ENCODE peak calls at places on chromosomes 1 and 21, in nine cellular contexts. C is stomach, L is A549, E is thoracic aorta, K is upper lobe of left lung, V is cardiac muscle cell, Y is PC-9, D is right lobe of liver, P is coronary artery. A is an unnamed sample.

GRCh38 chr1:198651685-198652400 is 13.0 kb downstream of the PTPRC start:
- DNase-seq in C (no peak), L (no peak), E (no peak), K (no peak), V (no peak), Y (no peak), D (no peak), P (no peak), A (no peak)

GRCh38 chr1:28776341-28776740 is 35.6 kb upstream of the OPRD1 start:
- DNase-seq in C (no peak), L (no peak), E (no peak), K (peak), V (no peak), Y (no peak), D (no peak), P (no peak), A (no peak)

GRCh38 chr1:147272042-147272441 is 29.6 kb downstream of the CHD1L start:
- DNase-seq in C (no peak), L (no peak), E (no peak), K (no peak), V (no peak), Y (no peak), D (no peak), P (no peak), A (no peak)

GRCh38 chr1:202697038-202697437 is 13.2 kb downstream of the SYT2 start:
- DNase-seq in C (peak), L (no peak), E (no peak), K (no peak), V (no peak), Y (no peak), D (no peak), P (no peak), A (no peak)

GRCh38 chr1:88961647-88962275 is 30.7 kb downstream of the KYAT3 start:
- DNase-seq in C (no peak), L (no peak), E (no peak), K (no peak), V (no peak), Y (no peak), D (no peak), P (no peak), A (peak)

GRCh38 chr1:205600085-205600484 is 31.7 kb downstream of the ELK4 start:
- DNase-seq in C (no peak), L (no peak), E (no peak), K (no peak), V (no peak), Y (no peak), D (no peak), P (no peak), A (no peak)

GRCh38 chr1:3610823-3611169 is 512 bp downstream of the MEGF6 start:
- DNase-seq in C (no peak), L (no peak), E (no peak), K (no peak), V (no peak), Y (no peak), D (no peak), P (no peak), A (no peak)

GRCh38 chr21:15659768-15660423 is 69.9 kb upstream of the USP25 start:
- DNase-seq in C (no peak), L (peak), E (no peak), K (no peak), V (no peak), Y (no peak), D (no peak), P (no peak), A (no peak)

GRCh38 chr1:232562855-232563510 is 67.0 kb downstream of the SIPA1L2 start:
- DNase-seq in C (no peak), L (no peak), E (no peak), K (no peak), V (no peak), Y (no peak), D (no peak), P (no peak), A (no peak)

GRCh38 chr1:94697839-94698238 is 122.3 kb upstream of the SLC44A3 start:
- DNase-seq in C (no peak), L (no peak), E (no peak), K (no peak), V (no peak), Y (no peak), D (no peak), P (no peak), A (no peak)

GRCh38 chr1:15738416-15739113 is 2.5 kb downstream of the SLC25A34 start:
- DNase-seq in C (no peak), L (no peak), E (no peak), K (peak), V (no peak), Y (no peak), D (no peak), P (no peak), A (no peak)

GRCh38 chr1:222286039-222286438 is 261.9 kb downstream of the HHIPL2 start:
- DNase-seq in C (no peak), L (no peak), E (no peak), K (no peak), V (no peak), Y (no peak), D (no peak), P (no peak), A (no peak)

GRCh38 chr1:72954943-72955342 is 672.6 kb upstream of the NEGR1 start:
- DNase-seq in C (no peak), L (no peak), E (no peak), K (no peak), V (no peak), Y (no peak), D (no peak), P (no peak), A (no peak)

GRCh38 chr1:76868154-76868882 is 1.0 kb downstream of the ST6GALNAC5 start:
- DNase-seq in C (peak), L (peak), E (no peak), K (peak), V (peak), Y (no peak), D (peak), P (no peak), A (no peak)

GRCh38 chr1:230681599-230681998 is 32.3 kb downstream of the AGT start:
- DNase-seq in C (no peak), L (no peak), E (no peak), K (no peak), V (peak), Y (peak), D (no peak), P (no peak), A (peak)

GRCh38 chr1:157429841-157430240 is 122.5 kb downstream of the FCRL5 start:
- DNase-seq in C (no peak), L (no peak), E (no peak), K (no peak), V (no peak), Y (no peak), D (no peak), P (no peak), A (no peak)

GRCh38 chr21:33444499-33444898 is 35.3 kb downstream of the TMEM50B start:
- DNase-seq in C (no peak), L (no peak), E (no peak), K (no peak), V (no peak), Y (no peak), D (no peak), P (no peak), A (no peak)

GRCh38 chr1:199954701-199955100 is 72.8 kb upstream of the NR5A2 start:
- DNase-seq in C (no peak), L (no peak), E (no peak), K (no peak), V (peak), Y (no peak), D (peak), P (no peak), A (no peak)

GRCh38 chr1:78142731-78143130 is 97.0 kb downstream of the GIPC2 start:
- DNase-seq in C (no peak), L (no peak), E (no peak), K (no peak), V (no peak), Y (no peak), D (no peak), P (no peak), A (no peak)

GRCh38 chr1:40782371-40782956 is 1.1 kb upstream of the KCNQ4 start:
- DNase-seq in C (peak), L (no peak), E (no peak), K (no peak), V (peak), Y (no peak), D (no peak), P (no peak), A (no peak)

GRCh38 chr1:205204552-205204951 is 7.0 kb downstream of the DSTYK start:
- DNase-seq in C (no peak), L (no peak), E (no peak), K (no peak), V (no peak), Y (no peak), D (no peak), P (no peak), A (peak)

GRCh38 chr1:184595609-184596008 is 159.0 kb downstream of the EDEM3 start:
- DNase-seq in C (no peak), L (no peak), E (no peak), K (no peak), V (no peak), Y (no peak), D (no peak), P (no peak), A (peak)

GRCh38 chr1:203156280-203156679 is 19.3 kb downstream of the MYBPH start:
- DNase-seq in C (no peak), L (no peak), E (no peak), K (no peak), V (no peak), Y (peak), D (no peak), P (no peak), A (no peak)

GRCh38 chr1:179143332-179143731 is 61.5 kb downstream of the TOR3A start:
- DNase-seq in C (no peak), L (no peak), E (no peak), K (no peak), V (no peak), Y (peak), D (no peak), P (no peak), A (peak)

GRCh38 chr1:183844806-183845205 is 39.9 kb downstream of the RGL1 start:
- DNase-seq in C (no peak), L (no peak), E (no peak), K (no peak), V (no peak), Y (no peak), D (no peak), P (no peak), A (no peak)

GRCh38 chr1:207458409-207458808 is 4.3 kb downstream of the CR2 start:
- DNase-seq in C (no peak), L (no peak), E (no peak), K (no peak), V (no peak), Y (no peak), D (no peak), P (no peak), A (no peak)
- TF ChIP-seq CTCF in C (no peak), L (no peak), E (no peak), K (no peak), V (no peak), Y (no peak), D (no peak), P (no peak), A (no peak)

DNA sequence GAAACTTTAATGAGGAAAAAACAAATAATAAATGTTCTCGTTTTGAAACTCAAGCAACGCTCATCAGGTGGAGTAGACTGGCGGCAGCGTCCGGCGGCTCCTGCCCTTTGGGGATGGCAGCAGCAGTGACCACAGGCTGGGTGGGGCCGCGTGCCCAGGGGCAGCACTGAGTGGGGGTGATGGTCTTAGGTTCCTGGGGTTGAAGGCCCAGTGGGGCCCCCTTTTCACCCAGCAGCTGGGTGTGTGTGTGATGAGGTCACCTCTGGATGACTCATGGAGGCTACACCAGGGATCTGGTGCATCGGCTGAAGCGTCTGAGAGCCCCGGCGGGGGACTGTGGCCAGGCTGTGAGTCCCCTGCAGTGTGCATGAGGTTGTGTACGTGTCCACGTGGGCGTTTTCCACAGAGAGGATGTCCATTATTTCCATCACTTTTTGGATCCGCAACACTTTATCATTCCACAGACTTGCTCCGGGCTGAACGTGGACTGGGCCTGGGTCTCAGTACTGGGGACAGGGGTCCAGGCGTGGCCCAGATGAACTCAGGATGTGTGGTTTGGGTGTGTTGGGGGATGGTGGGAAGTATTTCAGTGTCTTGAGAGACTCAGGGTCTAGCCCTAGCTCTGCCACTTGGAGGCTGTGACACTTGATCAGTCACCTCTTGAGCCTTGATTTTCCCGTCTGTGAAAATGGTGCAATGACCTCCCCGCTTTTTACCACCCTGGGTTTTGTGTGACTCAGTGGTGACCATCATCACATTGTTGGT is 25.6 kb downstream of the LDLRAP1 start:
- DNase-seq in C (no peak), L (peak), E (peak), K (peak), V (no peak), Y (peak), D (no peak), P (no peak), A (peak)
- H3K27ac ChIP-seq in C (no peak), L (peak), E (peak), K (peak), V (no peak), Y (peak), D (no peak), P (peak), A (peak)

GRCh38 chr1:216034506-216034905 is 388.7 kb downstream of the USH2A start:
- DNase-seq in C (no peak), L (no peak), E (no peak), K (no peak), V (peak), Y (no peak), D (no peak), P (no peak), A (peak)
- TF ChIP-seq CTCF in C (no peak), L (no peak), E (no peak), K (no peak), V (no peak), Y (no peak), D (no peak), P (no peak), A (peak)

DNA sequence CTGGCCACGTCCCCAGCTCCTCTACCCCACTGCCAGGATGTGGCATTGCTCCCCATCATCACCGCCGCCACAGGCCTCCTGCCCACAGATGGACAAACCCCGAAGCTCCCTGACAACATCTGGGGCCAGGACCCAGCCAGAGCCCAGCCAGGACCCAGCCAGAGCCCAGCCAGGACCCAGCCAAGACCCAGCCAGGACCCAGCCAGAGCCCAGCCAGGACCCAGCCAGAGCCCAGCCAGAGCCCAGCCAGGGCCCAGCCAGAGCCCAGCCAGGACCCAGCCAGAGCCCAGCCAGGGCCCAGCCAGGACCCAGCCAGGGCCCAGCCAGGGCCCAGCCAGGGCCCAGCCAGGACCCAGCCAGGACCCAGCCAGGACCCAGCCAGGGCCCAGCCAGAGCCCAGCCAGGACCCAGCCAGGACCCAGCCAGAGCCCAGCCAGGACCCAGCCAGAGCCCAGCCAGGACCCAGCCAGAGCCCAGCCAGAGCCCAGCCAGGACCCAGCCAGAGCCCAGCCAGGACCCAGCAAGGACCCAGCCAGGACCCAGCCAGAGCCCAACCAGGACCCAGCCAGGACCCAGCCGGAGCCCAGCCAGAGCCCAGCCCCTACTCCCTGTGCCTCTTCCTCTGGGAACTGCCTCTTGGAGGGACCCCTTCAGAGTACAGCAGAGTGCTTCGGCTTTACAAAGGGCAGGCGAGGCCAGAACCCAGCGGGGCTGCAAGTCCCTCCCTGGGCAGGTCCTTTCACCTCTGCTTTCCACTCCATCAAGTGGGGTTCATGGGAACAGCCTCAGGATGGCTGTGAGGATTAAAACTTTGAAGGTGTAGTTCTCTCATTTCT is 43.7 kb downstream of the DISP3 start:
- DNase-seq in C (no peak), L (no peak), E (no peak), K (no peak), V (no peak), Y (no peak), D (no peak), P (no peak), A (no peak)
- H3K27ac ChIP-seq in C (no peak), L (no peak), E (no peak), K (no peak), V (no peak), Y (no peak), D (no peak), P (no peak), A (no peak)

GRCh38 chr1:46411010-46411405 is 16.9 kb downstream of the FAAH start:
- DNase-seq in C (no peak), L (no peak), E (no peak), K (no peak), V (no peak), Y (no peak), D (no peak), P (no peak), A (no peak)
- TF ChIP-seq CTCF in C (no peak), L (no peak), E (no peak), K (no peak), V (no peak), Y (no peak), D (no peak), P (no peak), A (no peak)

DNA sequence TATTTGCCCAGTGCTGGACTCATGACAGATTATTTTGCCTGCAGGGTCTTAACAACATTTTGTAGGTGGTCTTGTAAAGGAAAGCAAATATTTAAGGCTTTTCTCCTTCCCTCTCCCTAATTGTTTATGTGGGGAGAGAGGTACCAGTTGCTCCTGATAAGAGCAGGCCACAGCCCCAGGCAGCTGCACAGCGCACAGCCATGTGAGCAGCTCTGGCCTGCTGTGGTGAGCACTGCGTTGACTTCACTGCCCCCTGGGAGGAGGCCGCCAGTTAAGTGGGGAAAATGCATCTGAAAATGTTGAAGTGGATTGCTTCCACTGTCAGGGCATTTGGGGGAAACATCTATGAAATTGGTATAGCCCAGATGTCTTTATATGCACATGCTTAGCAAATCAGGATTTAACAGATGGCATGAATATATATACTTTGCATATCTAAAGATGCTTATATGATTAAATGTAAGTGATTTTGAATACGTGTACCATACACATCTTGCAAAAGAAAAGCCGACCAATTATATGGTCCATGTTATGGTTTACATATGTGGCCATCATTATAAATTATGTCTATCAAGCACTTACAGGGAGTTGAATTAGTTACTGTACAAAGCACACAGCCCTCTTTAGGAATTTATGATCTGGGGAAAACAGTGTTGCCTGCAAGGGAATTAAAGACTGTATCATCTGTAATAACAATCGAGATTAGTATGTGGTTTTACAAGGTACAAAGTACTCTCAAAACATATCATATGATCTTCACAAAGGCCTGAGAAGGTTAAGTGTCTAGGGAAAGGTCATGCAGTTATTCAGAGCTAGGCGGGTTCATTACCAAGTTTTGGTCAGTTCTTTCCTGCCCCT is 132.0 kb downstream of the RHOU start:
- DNase-seq in C (peak), L (no peak), E (no peak), K (peak), V (peak), Y (no peak), D (no peak), P (no peak), A (no peak)
- H3K27ac ChIP-seq in C (peak), L (peak), E (no peak), K (no peak), V (no peak), Y (no peak), D (no peak), P (no peak), A (no peak)

GRCh38 chr1:235601087-235601486 is 48.5 kb downstream of the GNG4 start:
- DNase-seq in C (peak), L (no peak), E (no peak), K (no peak), V (peak), Y (no peak), D (no peak), P (no peak), A (no peak)

GRCh38 chr1:235595079-235595478 is 54.5 kb downstream of the GNG4 start:
- DNase-seq in C (no peak), L (no peak), E (no peak), K (no peak), V (no peak), Y (no peak), D (no peak), P (no peak), A (no peak)

GRCh38 chr1:235599536-235599935 is 50.0 kb downstream of the GNG4 start:
- DNase-seq in C (no peak), L (no peak), E (no peak), K (no peak), V (no peak), Y (no peak), D (no peak), P (no peak), A (no peak)

GRCh38 chr1:235597867-235598553 is 51.6 kb downstream of the GNG4 start:
- DNase-seq in C (no peak), L (peak), E (no peak), K (no peak), V (peak), Y (peak), D (no peak), P (no peak), A (peak)
- TF ChIP-seq CTCF in C (peak), L (peak), E (no peak), K (no peak), V (peak), Y (peak), D (no peak), P (no peak), A (peak)

GRCh38 chr1:109910123-109910962 is at the start of gene CSF1:
- DNase-seq in C (peak), L (peak), E (peak), K (peak), V (peak), Y (peak), D (peak), P (peak), A (peak)
- H3K27ac ChIP-seq in C (peak), L (peak), E (peak), K (peak), V (peak), Y (peak), D (peak), P (peak), A (no peak)

GRCh38 chr1:116232989-116233514 is 121.9 kb downstream of the MAB21L3 start:
- DNase-seq in C (no peak), L (no peak), E (no peak), K (no peak), V (peak), Y (no peak), D (no peak), P (no peak), A (no peak)
- TF ChIP-seq CTCF in C (no peak), L (no peak), E (no peak), K (no peak), V (no peak), Y (peak), D (peak), P (no peak), A (peak)

GRCh38 chr21:45328198-45329087 is 40.7 kb upstream of the POFUT2 start:
- DNase-seq in C (no peak), L (no peak), E (no peak), K (peak), V (no peak), Y (no peak), D (no peak), P (no peak), A (no peak)
- H3K27ac ChIP-seq in C (no peak), L (peak), E (no peak), K (no peak), V (peak), Y (no peak), D (peak), P (no peak), A (no peak)

A was measured in foreskin keratinocyte.